ENCODE peak calls at places on chromosomes 7 and 10, in four cellular contexts. D is mesenchymal stem cell, X is H1, K is trophoblast cell. I is an unnamed sample.

GRCh38 chr7:1340640-1341360 is 108.1 kb downstream of the UNCX start:
- DNase-seq in D (no peak), X (no peak), K (no peak), I (no peak)

GRCh38 chr10:59060852-59061251 is 115.6 kb upstream of the PHYHIPL start:
- DNase-seq in D (no peak), X (no peak), K (no peak), I (no peak)

GRCh38 chr7:37408885-37409248 is 39.8 kb downstream of the ELMO1 start:
- DNase-seq in D (no peak), X (no peak), K (no peak), I (no peak)

GRCh38 chr7:46707973-46708372 is 786.9 kb upstream of the IGFBP3 start:
- DNase-seq in D (no peak), X (no peak), K (no peak), I (no peak)

GRCh38 chr7:35465791-35466336 is 212.0 kb upstream of the TBX20 start:
- DNase-seq in D (no peak), X (no peak), K (no peak), I (no peak)

GRCh38 chr7:31421607-31422006 is 81.1 kb upstream of the NEUROD6 start:
- DNase-seq in D (no peak), X (no peak), K (no peak), I (no peak)

GRCh38 chr7:127783267-127783559 is 131.2 kb downstream of the SND1 start:
- DNase-seq in D (no peak), X (no peak), K (no peak), I (no peak)

GRCh38 chr7:141785711-141786552 is 4.1 kb upstream of the TAS2R5 start:
- DNase-seq in D (peak), X (no peak), K (peak), I (peak)

GRCh38 chr10:62724465-62724864 is 80.1 kb upstream of the ADO start:
- DNase-seq in D (no peak), X (no peak), K (no peak), I (no peak)

GRCh38 chr10:17989908-17990767 is 38.4 kb downstream of the SLC39A12 start:
- DNase-seq in D (peak), X (no peak), K (peak), I (no peak)

GRCh38 chr10:63236113-63236935 is 103.2 kb downstream of the NRBF2 start:
- DNase-seq in D (peak), X (no peak), K (peak), I (no peak)

GRCh38 chr7:158831738-158832091 is 2.4 kb upstream of the ESYT2 start:
- DNase-seq in D (no peak), X (no peak), K (no peak), I (no peak)

GRCh38 chr10:93175490-93175889 is 101.8 kb downstream of the CYP26A1 start:
- DNase-seq in D (no peak), X (no peak), K (no peak), I (no peak)

GRCh38 chr7:105806592-105807266 is 69.7 kb downstream of the ATXN7L1 start:
- DNase-seq in D (peak), X (no peak), K (peak), I (no peak)

GRCh38 chr7:5827755-5828154 is 46.3 kb upstream of the RNF216 start:
- DNase-seq in D (no peak), X (no peak), K (peak), I (no peak)

GRCh38 chr10:97321807-97322195 is 2.7 kb downstream of the FRAT1 start:
- DNase-seq in D (no peak), X (no peak), K (peak), I (no peak)

GRCh38 chr7:151491859-151492258 is 27.8 kb downstream of the RHEB start:
- DNase-seq in D (peak), X (no peak), K (peak), I (no peak)

GRCh38 chr10:132544744-132545658 is 7.4 kb downstream of the INPP5A start:
- DNase-seq in D (no peak), X (no peak), K (no peak), I (no peak)

GRCh38 chr10:77638766-77639101 is 1.1 kb upstream of the KCNMA1 start:
- DNase-seq in D (no peak), X (no peak), K (no peak), I (no peak)
- H2AFZ ChIP-seq in D (no peak), X (no peak), K (no peak), I (no peak)

GRCh38 chr7:43136064-43136463 is 23.6 kb downstream of the HECW1 start:
- DNase-seq in D (no peak), X (no peak), K (no peak), I (no peak)
- H2BK12ac ChIP-seq in D (no peak), X (peak), K (no peak), I (no peak)

DNA sequence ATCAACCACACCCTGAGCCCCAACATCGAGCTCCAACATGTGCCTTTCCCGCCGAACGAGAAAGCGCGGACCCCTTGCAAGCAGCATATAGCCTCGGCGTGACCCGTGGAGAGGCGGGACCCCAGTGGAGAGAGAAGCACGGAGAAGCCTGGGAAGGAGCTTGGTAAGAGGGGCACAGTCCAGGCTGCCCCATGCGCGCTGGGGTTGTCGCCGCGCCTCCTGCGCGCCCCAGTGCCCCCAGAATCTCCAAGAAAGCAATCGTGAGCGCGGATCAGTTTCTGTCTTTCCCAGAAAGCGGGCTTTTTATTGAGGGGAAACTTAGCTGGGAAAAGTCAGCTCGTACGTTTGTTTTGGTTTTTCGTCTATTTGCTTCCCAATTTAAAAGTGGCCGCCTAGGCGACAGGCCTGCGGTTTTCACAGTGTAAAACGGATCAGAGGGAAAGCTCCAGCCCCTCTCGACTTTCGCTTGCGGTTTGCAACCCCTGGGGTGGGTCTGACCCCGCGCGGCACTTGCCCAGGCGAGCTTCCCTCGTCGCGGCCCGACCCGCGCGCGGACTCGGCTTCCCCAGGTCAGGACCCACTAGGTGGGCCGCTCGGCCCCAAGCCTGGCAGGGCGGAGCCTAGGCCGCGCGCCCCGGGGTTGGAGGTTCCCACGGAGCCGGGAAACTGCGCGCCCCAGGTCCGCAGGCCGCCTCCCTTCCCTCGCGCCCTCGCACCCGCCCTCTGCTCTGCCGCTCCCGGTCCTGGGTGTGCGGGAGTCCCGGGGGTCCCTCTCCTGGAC is 31.1 kb downstream of the SKIDA1 start:
- DNase-seq in D (peak), X (no peak), K (peak), I (no peak)
- H3K4me3 ChIP-seq in D (peak), X (peak), K (peak), I (peak)

GRCh38 chr10:71772832-71773220 is 494 bp downstream of the VSIR start:
- DNase-seq in D (no peak), X (no peak), K (no peak), I (no peak)
- H2AFZ ChIP-seq in D (peak), X (no peak), K (no peak), I (no peak)

GRCh38 chr10:44362866-44363711 is 21.8 kb downstream of the CXCL12 start:
- DNase-seq in D (no peak), X (no peak), K (no peak), I (no peak)
- H2BK12ac ChIP-seq in D (no peak), X (peak), K (no peak), I (no peak)

DNA sequence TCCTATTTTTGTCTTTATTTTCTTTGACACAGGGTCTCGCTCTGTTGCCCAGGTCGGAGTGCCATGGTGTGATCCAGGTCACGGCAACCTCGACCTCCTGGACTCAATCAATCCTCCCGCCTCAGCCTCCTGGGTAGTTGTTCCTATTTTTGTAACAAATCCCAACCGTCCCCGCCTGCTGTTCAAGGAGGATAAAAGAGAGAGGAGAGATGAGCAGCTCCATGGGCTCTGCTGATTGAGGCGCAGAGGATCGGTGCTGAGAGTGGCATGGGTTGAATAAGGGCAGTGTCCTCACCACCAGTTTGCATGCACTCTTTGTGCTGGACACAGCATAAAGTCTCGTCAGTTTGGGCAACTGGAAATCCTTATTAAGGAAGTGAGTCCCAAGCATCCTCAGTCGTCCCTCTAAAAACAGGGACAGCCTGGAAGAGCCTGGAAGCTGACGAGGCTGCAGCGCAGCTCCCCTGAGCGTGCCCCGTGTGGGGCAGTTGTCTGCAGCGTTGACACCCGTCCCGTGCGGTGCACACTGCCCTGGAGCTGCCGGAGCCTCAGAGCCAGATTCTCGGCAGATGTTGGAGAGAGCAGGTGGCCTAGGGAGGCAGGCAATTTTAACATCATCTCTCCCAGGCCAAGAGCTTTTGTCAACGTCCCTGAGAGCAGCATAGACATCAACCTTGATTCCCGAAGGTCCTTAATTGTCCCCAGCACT is 404.2 kb upstream of the RNF32 start:
- DNase-seq in D (no peak), X (no peak), K (no peak), I (no peak)
- H3K4me3 ChIP-seq in D (no peak), X (no peak), K (no peak), I (no peak)

GRCh38 chr7:30231271-30231670 is 53.1 kb upstream of the ZNRF2 start:
- DNase-seq in D (no peak), X (no peak), K (no peak), I (no peak)

GRCh38 chr7:30226593-30227268 is 57.7 kb upstream of the ZNRF2 start:
- DNase-seq in D (no peak), X (peak), K (peak), I (no peak)

GRCh38 chr7:30224511-30225031 is 59.8 kb upstream of the ZNRF2 start:
- DNase-seq in D (peak), X (no peak), K (peak), I (no peak)

GRCh38 chr7:30222519-30223213 is 61.7 kb upstream of the ZNRF2 start:
- DNase-seq in D (no peak), X (no peak), K (no peak), I (no peak)

DNA sequence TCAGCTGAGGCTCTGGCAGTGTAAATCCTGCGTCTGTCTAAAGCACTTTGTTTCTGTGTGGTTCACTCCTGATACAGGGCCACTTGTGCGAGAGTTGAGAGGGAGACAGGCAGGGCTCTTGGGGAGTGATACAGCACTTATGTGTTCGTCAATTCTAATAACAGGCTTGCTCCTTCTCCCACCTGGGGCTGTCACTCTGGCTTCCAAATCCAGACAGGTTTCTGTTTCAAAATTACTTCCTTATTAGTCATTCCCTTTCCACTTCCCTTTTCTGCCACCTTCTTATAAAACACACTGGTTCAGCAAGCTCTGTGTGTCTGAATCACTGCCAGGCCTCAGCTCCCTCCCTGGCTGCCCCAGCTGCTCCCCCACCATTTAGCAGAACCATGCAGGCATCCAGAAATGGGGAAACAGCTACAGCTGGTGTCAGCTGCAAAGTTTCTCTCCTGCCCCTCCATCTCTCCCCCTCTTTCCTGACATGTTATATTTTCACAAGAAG is 58.5 kb upstream of the ZNRF2 start:
- DNase-seq in D (peak), X (no peak), K (peak), I (no peak)
- H2AFZ ChIP-seq in D (no peak), X (no peak), K (no peak), I (no peak)

I was measured in neuronal stem cell.